ENCODE peak calls at places on chromosomes 2 and 18, in five cellular contexts. V, P, Z, G and T are unnamed samples.

GRCh38 chr2:239710953-239711861 is 310.4 kb upstream of the HDAC4 start:
- DNase-seq in V (no peak), P (no peak), Z (peak; percentile 35), G (no peak), T (no peak)

GRCh38 chr18:34773961-34774754 is 64.1 kb downstream of the DTNA start:
- DNase-seq in V (no peak), P (peak; percentile 69), Z (no peak), G (peak; percentile 35), T (no peak)

GRCh38 chr2:173130521-173131467 is 55.1 kb downstream of the MAP3K20 start:
- DNase-seq in V (no peak), P (no peak), Z (no peak), G (no peak), T (no peak)

GRCh38 chr2:239937866-239938640 is 87.1 kb downstream of the NDUFA10 start:
- DNase-seq in V (no peak), P (no peak), Z (no peak), G (no peak), T (no peak)

GRCh38 chr2:38181802-38182517 is 106.0 kb upstream of the CYP1B1 start:
- DNase-seq in V (no peak), P (no peak), Z (no peak), G (no peak), T (no peak)

GRCh38 chr2:226227341-226227740 is 572.3 kb downstream of the IRS1 start:
- DNase-seq in V (no peak), P (no peak), Z (no peak), G (no peak), T (no peak)

GRCh38 chr2:201858781-201859180 is 52.4 kb downstream of the CDK15 start:
- DNase-seq in V (no peak), P (peak; percentile 90), Z (peak; percentile 86), G (peak; percentile 75), T (peak; percentile 16)

GRCh38 chr2:147424766-147425165 is 420.1 kb upstream of the ACVR2A start:
- DNase-seq in V (no peak), P (peak; percentile 3), Z (no peak), G (no peak), T (no peak)

GRCh38 chr2:216651370-216651881 is 18.2 kb downstream of the IGFBP2 start:
- DNase-seq in V (no peak), P (peak; percentile 86), Z (no peak), G (peak; percentile 89), T (no peak)

GRCh38 chr2:159053186-159054031 is 85.0 kb downstream of the TANC1 start:
- DNase-seq in V (no peak), P (peak; percentile 95), Z (no peak), G (peak; percentile 96), T (no peak)

GRCh38 chr2:227450921-227451654 is 20.9 kb upstream of the AGFG1 start:
- DNase-seq in V (peak; percentile 83), P (no peak), Z (no peak), G (no peak), T (no peak)

GRCh38 chr18:37334494-37335125 is 231.0 kb downstream of the CELF4 start:
- DNase-seq in V (no peak), P (peak; percentile 73), Z (peak; percentile 30), G (peak; percentile 5), T (no peak)

GRCh38 chr18:38297910-38298309 is 732.3 kb upstream of the CELF4 start:
- DNase-seq in V (no peak), P (no peak), Z (no peak), G (no peak), T (no peak)

DNA sequence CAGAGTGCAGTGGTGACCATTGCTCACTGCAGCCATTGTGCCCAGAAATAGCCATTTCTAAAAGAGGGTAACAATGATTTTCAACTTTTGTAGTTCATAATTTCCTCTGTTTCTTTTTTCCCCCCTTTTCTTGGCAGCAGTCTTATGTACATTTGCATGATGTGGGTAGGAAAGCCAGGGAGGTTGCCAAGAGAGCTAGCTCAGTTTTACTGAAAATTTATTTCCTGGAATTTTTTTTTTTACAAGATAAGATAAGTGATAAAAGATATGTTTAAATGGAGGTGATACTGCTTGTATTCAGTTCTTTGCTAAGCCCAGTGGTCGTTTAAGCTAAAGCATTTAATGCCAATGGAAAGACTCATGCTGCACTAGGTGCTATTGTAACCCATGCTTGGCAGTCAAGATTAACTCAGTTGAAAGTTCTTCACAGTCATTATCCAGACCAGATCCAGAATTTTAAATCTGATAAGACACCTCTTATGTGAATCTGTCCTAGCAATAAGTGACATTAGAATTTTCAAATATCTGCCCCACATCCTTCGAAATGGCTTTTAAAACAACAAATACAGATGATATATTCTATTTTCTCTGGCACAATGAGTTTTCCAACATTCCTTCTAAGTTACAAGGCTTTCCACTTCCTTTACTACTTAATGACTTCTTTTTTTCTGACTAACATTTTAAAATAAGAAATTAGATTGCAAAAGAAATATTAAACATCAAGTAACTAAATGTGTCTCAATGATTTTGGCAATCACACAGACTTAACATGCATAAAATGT is 4.4 kb upstream of the ATP8B1 start:
- DNase-seq in V (no peak), P (peak; percentile 86), Z (no peak), G (peak; percentile 77), T (no peak)
- H3K4me1 ChIP-seq in V (peaks cover 12% of the 10 kb centered on the region), P (peaks cover 41% of the 10 kb centered on the region), Z (peaks cover 2% of the 10 kb centered on the region), G (peaks cover 17% of the 10 kb centered on the region), T (no peaks in the 10 kb centered on the region)

GRCh38 chr2:31886700-31887099 is 124.1 kb downstream of the MEMO1 start:
- DNase-seq in V (no peak), P (no peak), Z (peak; percentile 57), G (no peak), T (no peak)
- TF ChIP-seq CTCF in V (peak; percentile 45), P (peak; percentile 14), Z (peak; percentile 63), G (no peak), T (peak; percentile 34)

DNA sequence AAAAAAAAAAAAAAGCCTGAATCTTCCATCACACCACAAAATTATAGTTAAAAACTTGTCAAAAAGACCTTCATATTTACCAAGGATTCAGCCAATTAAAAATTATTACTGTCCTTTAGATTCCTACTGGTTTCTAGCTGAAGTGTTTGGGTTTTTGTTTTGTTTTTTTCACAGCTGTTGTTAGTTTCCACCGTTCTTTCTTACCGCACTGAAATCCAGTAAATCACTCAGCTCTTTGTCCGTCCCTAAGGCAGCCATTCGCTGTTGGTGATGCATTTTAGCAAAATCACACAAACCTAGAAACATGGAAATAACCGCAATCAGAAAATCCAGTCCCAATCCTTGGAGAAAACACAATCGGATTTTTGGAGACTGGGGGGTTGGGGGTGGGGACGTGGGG is 1.2 kb downstream of the TCF4 start:
- DNase-seq in V (no peak), P (peak; percentile 67), Z (peak; percentile 47), G (peak; percentile 67), T (no peak)
- H3K4me2 ChIP-seq in V (peak overlapping the region; percentile 53), P (peak overlapping the region; percentile 90), Z (peak overlapping the region; percentile 86), G (peak overlapping the region; percentile 98), T (peak overlapping the region; percentile 63)

GRCh38 chr18:58860747-58861224 is 3.9 kb upstream of the ZNF532 start:
- DNase-seq in V (no peak), P (no peak), Z (no peak), G (peak; percentile 31), T (no peak)

GRCh38 chr18:58859935-58860334 is 4.7 kb upstream of the ZNF532 start:
- DNase-seq in V (no peak), P (no peak), Z (peak; percentile 85), G (no peak), T (no peak)

GRCh38 chr18:58858591-58859468 is 5.8 kb upstream of the ZNF532 start:
- DNase-seq in V (no peak), P (no peak), Z (no peak), G (peak; percentile 46), T (no peak)

GRCh38 chr18:58852629-58853028 is 12.0 kb upstream of the ZNF532 start:
- DNase-seq in V (no peak), P (no peak), Z (no peak), G (no peak), T (no peak)

DNA sequence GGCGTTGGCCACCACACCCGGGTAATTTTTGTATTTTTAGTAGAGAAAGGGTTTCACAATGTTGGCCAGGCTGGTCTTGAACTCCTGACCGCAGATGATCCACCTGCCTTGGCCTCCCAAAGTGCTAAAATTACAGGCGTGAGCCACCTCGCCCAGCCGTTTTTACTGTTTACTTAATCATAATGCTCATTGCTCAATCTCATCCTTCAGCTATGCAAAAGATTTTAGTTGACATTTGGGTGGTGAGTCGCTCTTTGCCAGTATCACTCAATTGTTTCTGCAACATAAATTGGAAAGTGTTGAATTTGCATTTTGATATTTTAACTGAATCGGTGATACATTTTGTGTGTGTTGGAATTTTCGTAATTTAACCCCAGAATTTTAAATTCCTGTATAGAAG is 7.8 kb upstream of the ZNF532 start:
- DNase-seq in V (no peak), P (no peak), Z (no peak), G (peak; percentile 60), T (no peak)
- H3K4me1 ChIP-seq in V (no peaks in the 10 kb centered on the region), P (peaks cover 16% of the 10 kb centered on the region), Z (peaks cover 39% of the 10 kb centered on the region), G (peaks cover 11% of the 10 kb centered on the region), T (no peaks in the 10 kb centered on the region)

DNA sequence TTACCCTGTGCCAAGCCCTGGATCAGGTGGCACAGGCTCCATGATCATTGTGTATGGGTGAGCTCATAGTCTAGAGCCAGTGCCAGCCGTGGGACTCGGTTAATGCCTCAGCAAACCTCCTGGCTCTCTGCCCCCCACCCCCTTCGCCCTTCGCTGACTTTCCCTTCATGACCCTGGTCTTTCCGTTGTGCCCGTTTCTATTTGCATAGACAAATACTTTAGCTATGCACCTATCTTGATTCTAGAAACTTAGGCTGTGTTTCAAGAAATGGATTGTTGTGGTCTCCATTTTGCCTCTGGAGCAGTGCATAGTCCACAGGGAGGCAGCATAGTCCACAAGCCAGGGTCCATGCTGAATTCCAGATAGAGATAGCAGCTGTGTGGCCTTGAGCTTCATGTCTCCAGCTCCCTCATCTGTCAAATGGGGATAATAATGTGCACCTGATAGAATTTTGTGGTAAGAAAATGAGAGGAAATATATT is 44.8 kb upstream of the KDM3A start:
- DNase-seq in V (peak; percentile 29), P (peak; percentile 24), Z (peak; percentile 34), G (peak; percentile 19), T (peak; percentile 8)
- TF ChIP-seq CTCF in V (peak; percentile 69), P (peak; percentile 32), Z (peak; percentile 48), G (peak; percentile 36), T (peak; percentile 48)

GRCh38 chr18:9016819-9017169 is 85.7 kb upstream of the NDUFV2 start:
- DNase-seq in V (no peak), P (no peak), Z (no peak), G (peak; percentile 62), T (no peak)
- H3K4me2 ChIP-seq in V (peak overlapping the region; percentile 74), P (peak overlapping the region; percentile 85), Z (peak overlapping the region; percentile 36), G (peak overlapping the region; percentile 27), T (no peak overlapping the region)

GRCh38 chr2:171139860-171140259 is 20.8 kb downstream of the TLK1 start:
- DNase-seq in V (no peak), P (no peak), Z (no peak), G (no peak), T (no peak)

GRCh38 chr2:171136024-171136423 is 24.7 kb downstream of the TLK1 start:
- DNase-seq in V (no peak), P (no peak), Z (no peak), G (no peak), T (no peak)

GRCh38 chr2:171132086-171132485 is 28.6 kb downstream of the TLK1 start:
- DNase-seq in V (no peak), P (no peak), Z (no peak), G (no peak), T (no peak)

DNA sequence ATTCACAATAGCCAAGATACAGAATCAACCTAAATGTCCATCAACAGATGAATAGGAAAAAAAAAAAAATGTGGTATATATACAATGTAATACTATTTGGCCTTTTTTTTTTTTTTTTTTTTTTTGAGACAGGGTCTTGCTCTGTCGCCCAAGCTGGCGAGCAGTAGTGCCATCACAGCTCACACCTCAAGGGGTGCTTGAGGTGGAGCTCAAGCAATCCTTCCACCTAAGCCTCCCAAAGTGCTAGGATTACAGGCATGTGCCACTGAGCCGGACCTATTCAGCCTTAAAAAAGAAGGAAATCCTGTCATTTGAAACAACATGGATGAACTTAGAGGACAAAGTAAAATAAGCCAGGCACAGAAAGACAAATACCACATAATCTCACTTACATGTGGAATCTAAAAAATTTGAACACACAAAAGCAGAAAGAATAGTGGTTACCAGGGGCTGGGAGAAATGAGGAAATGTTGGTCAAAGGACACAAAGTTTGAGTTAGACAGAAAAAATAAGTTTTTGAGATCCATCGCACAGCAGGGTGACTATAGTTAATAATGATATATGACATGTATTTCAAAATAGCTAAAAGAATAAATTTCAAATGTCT is 26.0 kb downstream of the TLK1 start:
- DNase-seq in V (no peak), P (no peak), Z (peak; percentile 28), G (no peak), T (no peak)
- H3K4me1 ChIP-seq in V (peaks cover 8% of the 10 kb centered on the region), P (no peaks in the 10 kb centered on the region), Z (peaks cover 29% of the 10 kb centered on the region), G (no peaks in the 10 kb centered on the region), T (no peaks in the 10 kb centered on the region)